ENCODE peak calls at places on chromosomes 13 and 19, in four cellular contexts. C is NCI-H1436; F is activated naive CD4-positive, alpha-beta T cell; Q is EH. Z is an unnamed sample.

GRCh38 chr13:49421391-49421790 is 22.5 kb downstream of the CAB39L start:
- DNase-seq in C (no peak), F (no peak), Q (peak; percentile 30), Z (no peak)

GRCh38 chr13:84821261-84821660 is 939.0 kb upstream of the SLITRK1 start:
- DNase-seq in C (no peak), F (no peak), Q (peak; percentile 4), Z (no peak)

GRCh38 chr19:51098366-51099069 is 9.7 kb downstream of the CTU1 start:
- DNase-seq in C (no peak), F (no peak), Q (no peak), Z (no peak)

GRCh38 chr19:57648336-57649003 is 15.5 kb downstream of the ZNF211 start:
- DNase-seq in C (no peak), F (no peak), Q (no peak), Z (no peak)

GRCh38 chr19:51323481-51323891 is 12.0 kb downstream of the IGLON5 start:
- DNase-seq in C (no peak), F (no peak), Q (no peak), Z (no peak)

GRCh38 chr19:32819415-32820400 is 49.9 kb downstream of the SLC7A9 start:
- DNase-seq in C (no peak), F (no peak), Q (no peak), Z (no peak)

GRCh38 chr19:58474291-58474996 is 1.7 kb upstream of the ZNF446 start:
- DNase-seq in C (no peak), F (no peak), Q (peak; percentile 84), Z (no peak)

GRCh38 chr19:3700242-3701032 is at the start of gene PIP5K1C:
- DNase-seq in C (peak; percentile 83), F (peak; percentile 93), Q (peak; percentile 81), Z (peak; percentile 91)

GRCh38 chr19:55579766-55580621 is 654 bp downstream of the ZNF579 start:
- DNase-seq in C (no peak), F (no peak), Q (peak; percentile 60), Z (no peak)

GRCh38 chr13:33728271-33729037 is 89.5 kb upstream of the RFC3 start:
- DNase-seq in C (no peak), F (no peak), Q (peak; percentile 12), Z (no peak)

GRCh38 chr19:8595651-8596050 is 14.9 kb downstream of the ADAMTS10 start:
- DNase-seq in C (no peak), F (no peak), Q (no peak), Z (no peak)

GRCh38 chr19:17246681-17247425 is 1.1 kb upstream of the NR2F6 start:
- DNase-seq in C (no peak), F (no peak), Q (peak; percentile 46), Z (no peak)

GRCh38 chr19:42411581-42412178 is 15.5 kb downstream of the LIPE start:
- DNase-seq in C (no peak), F (no peak), Q (no peak), Z (no peak)

GRCh38 chr19:50534478-50534877 is 20.8 kb upstream of the ASPDH start:
- DNase-seq in C (no peak), F (no peak), Q (no peak), Z (no peak)

GRCh38 chr13:64847767-64848166 is 2382.4 kb downstream of the PCDH9 start:
- DNase-seq in C (no peak), F (no peak), Q (no peak), Z (no peak)

GRCh38 chr19:29532956-29533355 is 7.2 kb downstream of the VSTM2B start:
- DNase-seq in C (no peak), F (no peak), Q (no peak), Z (no peak)

GRCh38 chr13:38213307-38213706 is 136.3 kb upstream of the UFM1 start:
- DNase-seq in C (no peak), F (no peak), Q (peak; percentile 1), Z (no peak)

GRCh38 chr13:81872581-81872980 is 1531.7 kb upstream of the SPRY2 start:
- DNase-seq in C (peak; percentile 27), F (no peak), Q (no peak), Z (no peak)

GRCh38 chr19:39327318-39327717 is 6.7 kb upstream of the LRFN1 start:
- DNase-seq in C (no peak), F (no peak), Q (no peak), Z (no peak)

GRCh38 chr13:30027569-30028455 is 177.4 kb upstream of the UBL3 start:
- DNase-seq in C (no peak), F (no peak), Q (peak; percentile 56), Z (no peak)

GRCh38 chr19:6161271-6161850 is 25.9 kb downstream of the ACSBG2 start:
- DNase-seq in C (peak; percentile 20), F (no peak), Q (no peak), Z (peak; percentile 25)

GRCh38 chr13:100394005-100394695 is 194.4 kb downstream of the GGACT start:
- DNase-seq in C (no peak), F (no peak), Q (peak; percentile 95), Z (no peak)

GRCh38 chr19:11806354-11807098 is 7.5 kb upstream of the ZNF440 start:
- DNase-seq in C (no peak), F (no peak), Q (no peak), Z (no peak)

GRCh38 chr13:42814868-42815267 is 33.5 kb downstream of the FAM216B start:
- DNase-seq in C (no peak), F (no peak), Q (peak; percentile 86), Z (no peak)

GRCh38 chr13:80040219-80040976 is 300.5 kb downstream of the SPRY2 start:
- DNase-seq in C (no peak), F (no peak), Q (peak; percentile 100), Z (no peak)

GRCh38 chr19:54388001-54388802 is 23.5 kb upstream of the LAIR1 start:
- DNase-seq in C (no peak), F (no peak), Q (peak; percentile 10), Z (no peak)

GRCh38 chr19:11420894-11421606 is 1.9 kb upstream of the RGL3 start:
- DNase-seq in C (no peak), F (no peak), Q (no peak), Z (no peak)

GRCh38 chr19:10769533-10770491 is 51.9 kb downstream of the DNM2 start:
- DNase-seq in C (no peak), F (no peak), Q (peak; percentile 50), Z (no peak)

GRCh38 chr13:96532804-96533203 is 442.9 kb downstream of the HS6ST3 start:
- DNase-seq in C (no peak), F (no peak), Q (no peak), Z (no peak)

GRCh38 chr19:10219678-10220077 is 11.5 kb downstream of the S1PR2 start:
- DNase-seq in C (peak; percentile 30), F (no peak), Q (peak; percentile 34), Z (peak; percentile 20)

GRCh38 chr19:48290341-48290922 is 20.6 kb downstream of the ZNF114 start:
- DNase-seq in C (no peak), F (no peak), Q (peak; percentile 77), Z (no peak)

GRCh38 chr19:40941481-40942219 is 49.4 kb upstream of the CYP2B6 start:
- DNase-seq in C (no peak), F (no peak), Q (no peak), Z (no peak)

Z was measured in central memory CD8-positive, alpha-beta T cell.